ENCODE peak calls at places on chromosomes 7 and 10, in seven cellular contexts. L is astrocyte of the spinal cord; Z is LNCaP clone FGC; O is HFFc6; K is activated CD4-positive, alpha-beta T cell treated with anti-CD3 and anti-CD28 coated beads, Interleukin-2, amount 50 U/mL, for 4 hours; R is GDM1; Q is activated CD8-positive, alpha-beta memory T cell treated with anti-CD3 and anti-CD28 coated beads, Interleukin-2, amount 10 ng/mL, durations not matched to agents 7 days and 5 days. J is an unnamed sample.

GRCh38 chr7:45979275-45980180 is 58.5 kb upstream of the IGFBP3 start:
- DNase-seq in L (no peak), Q (no peak), O (no peak), K (no peak), Z (no peak), R (no peak), J (no peak)

GRCh38 chr7:98909487-98909886 is 31.2 kb downstream of the TRRAP start:
- DNase-seq in O (no peak), L (no peak), R (no peak), Q (no peak), Z (no peak), K (no peak), J (no peak)

GRCh38 chr7:138987686-138988085 is 6.5 kb upstream of the KIAA1549 start:
- DNase-seq in Q (no peak), R (no peak), K (no peak), O (no peak), Z (no peak), L (no peak), J (no peak)

GRCh38 chr10:96896884-96897589 is 64.9 kb downstream of the LCOR start:
- DNase-seq in Q (no peak), L (no peak), R (no peak), O (no peak), Z (no peak), K (no peak), J (no peak)

GRCh38 chr10:127162841-127163240 is 33.5 kb downstream of the INSYN2A start:
- DNase-seq in K (no peak), Q (no peak), O (no peak), Z (no peak), L (no peak), R (no peak), J (no peak)

GRCh38 chr10:99917963-99918825 is 91.6 kb downstream of the DNMBP start:
- DNase-seq in Q (no peak), O (peak), K (no peak), Z (no peak), R (no peak), L (peak), J (peak)

GRCh38 chr10:101839421-101840063 is 4.1 kb downstream of the KCNIP2 start:
- DNase-seq in Q (peak), Z (no peak), K (peak), O (no peak), R (no peak), L (no peak), J (peak)

GRCh38 chr10:116907588-116907987 is 58.3 kb downstream of the ENO4 start:
- DNase-seq in K (no peak), O (no peak), Q (no peak), L (no peak), R (no peak), Z (no peak), J (no peak)

GRCh38 chr7:70833726-70834125 is 298.2 kb upstream of the GALNT17 start:
- DNase-seq in Z (no peak), Q (no peak), K (no peak), L (peak), O (no peak), R (no peak), J (no peak)

GRCh38 chr10:91040343-91040742 is 119.5 kb upstream of the ANKRD1 start:
- DNase-seq in O (no peak), R (no peak), Q (no peak), K (no peak), L (no peak), Z (no peak), J (no peak)

GRCh38 chr10:19930936-19931859 is 115.0 kb downstream of the PLXDC2 start:
- DNase-seq in R (no peak), Q (no peak), O (no peak), L (peak), Z (peak), K (no peak), J (no peak)

GRCh38 chr7:3272691-3273141 is 28.3 kb upstream of the SDK1 start:
- DNase-seq in L (peak), Z (no peak), O (no peak), K (no peak), R (no peak), Q (no peak), J (no peak)

GRCh38 chr7:157018328-157018996 is 8.0 kb upstream of the MNX1 start:
- DNase-seq in L (no peak), Q (no peak), Z (no peak), R (no peak), K (no peak), O (no peak), J (peak)

GRCh38 chr7:140281960-140282359 is 105.2 kb upstream of the KDM7A start:
- DNase-seq in R (no peak), Z (no peak), O (no peak), K (no peak), L (no peak), Q (no peak), J (no peak)

GRCh38 chr7:16982640-16983103 is 100.9 kb upstream of the AGR3 start:
- DNase-seq in R (peak), K (peak), O (peak), Z (peak), L (peak), Q (no peak), J (peak)

GRCh38 chr7:69002416-69002815 is 595.9 kb upstream of the AUTS2 start:
- DNase-seq in Q (no peak), K (no peak), R (no peak), L (peak), Z (no peak), O (no peak), J (no peak)

GRCh38 chr7:107751113-107751512 is 7.2 kb downstream of the CBLL1 start:
- DNase-seq in K (no peak), Z (no peak), Q (no peak), O (no peak), L (no peak), R (no peak), J (no peak)

GRCh38 chr10:103828587-103829186 is 26.7 kb downstream of the SH3PXD2A start:
- DNase-seq in L (peak), Q (no peak), Z (no peak), K (no peak), R (no peak), O (no peak), J (no peak)

J was measured in ELF-1.